ENCODE peak calls at places on chromosomes 6 and 20, in four cellular contexts. P, G, X and W are unnamed samples.

GRCh38 chr6:143123081-143123480 is 62.4 kb downstream of the AIG1 start:
- DNase-seq in P (no peak), G (no peak), X (no peak), W (no peak)

GRCh38 chr20:63081351-63081750 is 74.6 kb upstream of the BHLHE23 start:
- DNase-seq in P (no peak), G (no peak), X (no peak), W (no peak)

GRCh38 chr20:57414867-57415592 is 23.8 kb downstream of the RBM38 start:
- DNase-seq in P (peak), G (no peak), X (no peak), W (no peak)

GRCh38 chr6:89032599-89032998 is 48.0 kb upstream of the PNRC1 start:
- DNase-seq in P (no peak), G (no peak), X (no peak), W (no peak)

GRCh38 chr20:63610581-63611435 is 16.1 kb downstream of the GMEB2 start:
- DNase-seq in P (no peak), G (no peak), X (no peak), W (no peak)

GRCh38 chr6:17589402-17590116 is 10.5 kb upstream of the FAM8A1 start:
- DNase-seq in P (peak), G (peak), X (no peak), W (peak)

GRCh38 chr20:58645277-58645968 is 5.7 kb upstream of the STX16 start:
- DNase-seq in P (peak), G (peak), X (no peak), W (no peak)

GRCh38 chr20:63498950-63499332 is at the start of gene EEF1A2:
- DNase-seq in P (no peak), G (peak), X (no peak), W (no peak)

GRCh38 chr20:35329435-35330139 is 37.4 kb upstream of the FAM83C start:
- DNase-seq in P (peak), G (peak), X (no peak), W (peak)

GRCh38 chr20:57856658-57857057 is 146.8 kb upstream of the PMEPA1 start:
- DNase-seq in P (no peak), G (peak), X (no peak), W (no peak)

GRCh38 chr6:108897371-108897770 is 49.1 kb downstream of the ARMC2 start:
- DNase-seq in P (peak), G (no peak), X (no peak), W (no peak)

GRCh38 chr20:64152906-64153305 is 11.3 kb upstream of the MYT1 start:
- DNase-seq in P (no peak), G (no peak), X (no peak), W (no peak)

GRCh38 chr6:43768983-43769525 is 957 bp upstream of the VEGFA start:
- DNase-seq in P (peak), G (no peak), X (no peak), W (no peak)

GRCh38 chr6:41098366-41098765 is 25.6 kb downstream of the NFYA start:
- DNase-seq in P (no peak), G (no peak), X (no peak), W (no peak)

GRCh38 chr6:87421576-87421975 is 13.8 kb downstream of the CFAP206 start:
- DNase-seq in P (no peak), G (no peak), X (no peak), W (peak)

GRCh38 chr20:19423892-19424620 is 211.6 kb downstream of the SLC24A3 start:
- DNase-seq in P (no peak), G (no peak), X (no peak), W (no peak)

GRCh38 chr6:139296927-139297326 is 5.1 kb upstream of the TXLNB start:
- DNase-seq in P (peak), G (no peak), X (no peak), W (no peak)

GRCh38 chr6:72849346-72849745 is 227.5 kb downstream of the KCNQ5 start:
- DNase-seq in P (peak), G (no peak), X (no peak), W (no peak)

GRCh38 chr6:51318674-51319073 is 500.0 kb downstream of the TFAP2B start:
- DNase-seq in P (no peak), G (no peak), X (no peak), W (no peak)

GRCh38 chr6:151018035-151018434 is 152.5 kb downstream of the MTHFD1L start:
- DNase-seq in P (peak), G (no peak), X (no peak), W (no peak)

GRCh38 chr20:56368351-56369134 is 9.8 kb downstream of the FAM210B start:
- DNase-seq in P (no peak), G (no peak), X (no peak), W (no peak)

DNA sequence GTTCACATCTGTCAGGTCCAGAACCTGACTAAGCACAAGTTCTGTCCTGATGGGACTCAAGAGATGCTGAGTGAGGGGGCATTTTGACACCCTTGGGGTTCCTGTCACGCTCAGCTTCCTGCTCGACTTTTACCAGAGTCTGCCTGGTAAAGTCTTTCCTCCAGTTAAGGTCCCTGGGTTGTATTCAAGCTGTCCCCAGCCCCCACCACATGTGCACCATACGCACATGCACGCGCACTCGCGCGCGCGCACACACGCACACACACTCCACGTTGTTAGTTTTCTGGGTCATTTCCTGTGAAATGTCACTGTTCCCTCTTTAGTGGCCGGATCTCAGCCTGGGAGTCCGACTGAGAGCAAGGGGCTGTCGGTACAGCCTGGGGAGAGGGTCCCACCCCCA is 166.1 kb downstream of the GMPR start:
- DNase-seq in P (no peak), G (no peak), X (no peak), W (no peak)
- H3K18ac ChIP-seq in P (peak), G (no peak), X (no peak), W (no peak)

GRCh38 chr6:5684320-5684719 is 322.4 kb downstream of the NRN1 start:
- DNase-seq in P (peak), G (no peak), X (no peak), W (no peak)
- H4K8ac ChIP-seq in P (no peak), G (no peak), X (no peak), W (no peak)

GRCh38 chr6:97674802-97675201 is 391.8 kb upstream of the MMS22L start:
- DNase-seq in P (peak), G (no peak), X (no peak), W (peak)

GRCh38 chr6:97666889-97667288 is 383.9 kb upstream of the MMS22L start:
- DNase-seq in P (no peak), G (no peak), X (no peak), W (no peak)

GRCh38 chr6:97665410-97665809 is 382.4 kb upstream of the MMS22L start:
- DNase-seq in P (no peak), G (no peak), X (no peak), W (peak)

GRCh38 chr6:97668716-97669115 is 385.7 kb upstream of the MMS22L start:
- DNase-seq in P (no peak), G (no peak), X (no peak), W (peak)

DNA sequence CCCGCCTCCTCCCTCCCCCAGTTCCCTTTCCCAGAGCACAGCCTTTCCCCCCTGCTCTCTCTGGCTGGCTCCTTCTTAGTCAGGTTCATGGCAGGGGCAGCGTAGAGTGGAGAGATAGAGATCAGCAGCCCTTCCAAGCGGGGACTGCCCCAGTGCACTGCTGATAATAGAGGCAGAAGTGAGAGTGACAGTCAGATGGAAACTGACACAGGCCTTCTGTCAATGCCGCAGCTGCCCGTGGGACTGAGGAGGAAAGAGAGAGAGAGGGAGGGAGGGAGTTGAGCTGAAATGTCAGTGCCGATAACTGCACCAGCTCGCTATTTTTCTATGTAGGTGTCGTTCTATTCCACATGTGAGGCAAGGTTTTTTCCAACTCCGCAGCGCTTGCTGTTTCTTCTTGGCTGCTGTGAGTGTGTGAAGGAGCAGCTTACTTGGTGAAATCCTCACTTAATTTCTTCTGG is 386.2 kb upstream of the MMS22L start:
- DNase-seq in P (peak), G (peak), X (no peak), W (peak)
- H4K5ac ChIP-seq in P (no peak), G (no peak), X (no peak), W (no peak)

GRCh38 chr6:154458565-154459475 is 51.7 kb downstream of the CNKSR3 start:
- DNase-seq in P (no peak), G (no peak), X (no peak), W (no peak)

GRCh38 chr6:154459513-154459912 is 51.0 kb downstream of the CNKSR3 start:
- DNase-seq in P (no peak), G (no peak), X (no peak), W (no peak)

GRCh38 chr6:154462425-154462824 is 48.1 kb downstream of the CNKSR3 start:
- DNase-seq in P (no peak), G (no peak), X (no peak), W (no peak)

GRCh38 chr6:154461348-154461747 is 49.1 kb downstream of the CNKSR3 start:
- DNase-seq in P (no peak), G (no peak), X (no peak), W (no peak)

DNA sequence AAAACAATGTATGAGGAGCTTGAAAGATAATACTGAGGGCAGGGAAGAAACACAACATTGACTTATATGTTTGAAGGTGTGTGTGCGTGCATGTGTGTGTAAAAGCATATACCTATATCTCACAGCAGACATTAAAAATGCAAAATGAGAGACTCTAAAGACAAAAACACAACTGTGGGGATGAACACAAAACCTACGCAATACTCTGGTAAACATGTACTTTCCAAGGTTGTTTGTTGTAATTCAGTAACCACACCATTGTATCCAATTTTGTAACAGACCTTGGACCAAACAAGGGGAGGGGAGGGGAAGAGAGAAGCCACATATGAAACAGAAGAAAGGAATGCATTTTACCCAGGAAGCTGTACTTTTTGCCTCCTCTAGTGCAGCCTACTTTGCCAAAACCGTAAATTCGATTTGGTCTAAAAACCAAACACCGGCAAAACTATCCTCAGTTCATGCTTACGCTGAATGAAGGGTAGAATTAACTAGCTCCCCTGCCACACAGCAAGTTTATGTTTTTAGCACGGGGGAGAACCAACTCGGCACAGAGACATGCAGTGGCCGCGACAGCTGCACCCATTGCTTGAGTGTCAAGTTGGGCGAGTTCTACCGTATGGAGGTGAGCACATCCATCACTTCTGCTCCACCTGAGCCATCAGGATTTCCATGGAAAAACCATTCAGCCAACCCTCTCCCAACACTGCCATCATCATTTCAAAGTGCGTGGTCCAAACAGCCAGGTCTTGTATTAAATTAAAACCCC is 50.0 kb downstream of the CNKSR3 start:
- DNase-seq in P (peak), G (no peak), X (no peak), W (no peak)
- H3K18ac ChIP-seq in P (no peak), G (no peak), X (no peak), W (no peak)

DNA sequence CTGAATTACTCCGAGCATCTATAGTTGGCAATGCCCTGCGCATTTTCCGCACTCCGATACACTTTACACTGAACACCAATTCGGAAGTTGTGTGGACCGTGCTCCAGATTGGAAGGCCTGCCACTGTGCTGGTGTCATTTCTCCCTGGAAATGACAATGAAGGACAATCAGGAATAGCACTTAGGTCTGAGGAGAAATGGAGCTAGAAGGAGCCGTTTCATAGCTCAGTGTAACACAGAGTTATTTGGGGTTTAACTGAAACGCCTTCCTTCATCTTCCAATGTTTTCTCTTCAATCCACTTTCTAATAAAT is 501 bp upstream of the PLA2G7 start:
- DNase-seq in P (no peak), G (no peak), X (no peak), W (no peak)
- H4K8ac ChIP-seq in P (no peak), G (no peak), X (peak), W (no peak)

DNA sequence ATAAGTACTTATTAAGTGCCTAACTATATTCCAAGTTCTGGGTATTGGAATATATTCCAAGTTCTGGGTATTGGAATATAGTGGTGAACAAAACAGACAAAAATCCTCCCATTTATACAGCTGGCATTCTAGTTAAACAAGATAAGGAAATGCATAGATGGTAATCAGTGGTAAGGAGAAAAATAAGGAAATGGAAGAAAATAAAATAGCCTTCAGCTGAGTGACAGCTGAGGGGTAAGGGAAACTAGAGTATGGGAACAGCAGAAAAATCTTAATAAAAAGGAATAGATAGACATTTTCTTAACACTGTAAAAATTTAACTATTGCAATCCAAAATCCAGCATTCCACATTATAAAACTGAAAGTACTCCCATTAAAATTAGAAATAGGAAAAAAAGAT is 17.2 kb upstream of the WFDC10A start:
- DNase-seq in P (no peak), G (no peak), X (no peak), W (no peak)
- H4K5ac ChIP-seq in P (no peak), G (no peak), X (no peak), W (no peak)

DNA sequence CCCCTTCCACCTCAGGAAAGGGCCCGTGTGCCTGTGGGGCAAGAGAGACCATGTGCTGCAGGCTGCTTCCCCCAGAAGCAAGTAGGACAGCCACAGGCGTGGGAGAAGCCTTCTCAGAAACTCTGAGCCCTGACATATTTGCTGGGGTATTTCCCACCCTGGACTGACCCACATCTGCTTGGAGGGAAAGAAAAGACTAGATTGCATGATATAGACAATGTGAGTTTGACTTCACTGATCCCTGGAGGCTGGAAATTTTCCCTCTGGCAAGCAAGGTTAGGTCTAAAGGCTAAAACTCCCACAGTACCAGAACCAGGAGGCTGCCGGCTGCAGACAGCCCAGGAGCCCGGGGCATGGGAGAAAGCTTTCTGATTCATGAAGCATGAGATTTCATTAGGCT is 213.3 kb upstream of the SSTR4 start:
- DNase-seq in P (no peak), G (no peak), X (no peak), W (no peak)
- H3K18ac ChIP-seq in P (no peak), G (no peak), X (no peak), W (no peak)